ENCODE peak calls at places on chromosomes 5 and 9, in five cellular contexts. Z, J, I, X and T are unnamed samples.

GRCh38 chr9:134433909-134434895 is 107.9 kb downstream of the RXRA start:
- DNase-seq in X (no peak), I (no peak), Z (no peak), J (no peak), T (no peak)

GRCh38 chr5:132483661-132484385 is 6.8 kb downstream of the IRF1 start:
- DNase-seq in Z (no peak), J (no peak), I (no peak), X (no peak), T (no peak)

GRCh38 chr5:111224561-111224989 is 391 bp downstream of the CAMK4 start:
- DNase-seq in I (no peak), J (no peak), Z (no peak), X (no peak), T (no peak)

GRCh38 chr9:13023498-13023897 is 248.7 kb downstream of the LURAP1L start:
- DNase-seq in Z (no peak), X (no peak), I (no peak), J (no peak), T (no peak)

GRCh38 chr5:115685966-115686691 is 60.3 kb upstream of the TMED7 start:
- DNase-seq in X (no peak), Z (no peak), J (no peak), I (no peak), T (no peak)

GRCh38 chr5:174273325-174273724 is 227.8 kb downstream of the NSG2 start:
- DNase-seq in X (no peak), J (no peak), Z (no peak), I (no peak), T (no peak)

GRCh38 chr5:56050566-56051292 is 56.0 kb upstream of the IL6ST start:
- DNase-seq in X (no peak), I (no peak), Z (no peak), J (no peak), T (no peak)

GRCh38 chr5:392431-392988 is 50.5 kb upstream of the EXOC3 start:
- DNase-seq in Z (no peak), X (peak), I (no peak), J (no peak), T (peak)

GRCh38 chr9:4982720-4983482 is 2.2 kb upstream of the JAK2 start:
- DNase-seq in I (no peak), Z (no peak), J (no peak), X (no peak), T (no peak)

GRCh38 chr5:99169309-99169708 is 240.5 kb upstream of the CHD1 start:
- DNase-seq in I (no peak), J (no peak), Z (no peak), X (no peak), T (no peak)

GRCh38 chr5:61280205-61280604 is 51.9 kb upstream of the ZSWIM6 start:
- DNase-seq in I (no peak), J (no peak), Z (no peak), X (no peak), T (no peak)

GRCh38 chr5:2353871-2354440 is 397.5 kb downstream of the IRX2 start:
- DNase-seq in Z (no peak), I (no peak), J (no peak), X (no peak), T (no peak)

GRCh38 chr5:95730730-95731570 is at the start of gene RHOBTB3:
- DNase-seq in X (peak), I (peak), J (peak), Z (peak), T (peak)

GRCh38 chr5:10660720-10661387 is 97.0 kb downstream of the ANKRD33B start:
- DNase-seq in X (no peak), I (no peak), J (no peak), Z (no peak), T (no peak)

GRCh38 chr9:128113526-128114325 is 13.8 kb downstream of the PTGES2 start:
- DNase-seq in X (no peak), J (peak), Z (no peak), I (no peak), T (no peak)

GRCh38 chr9:128587453-128587852 is 35.1 kb downstream of the SPTAN1 start:
- DNase-seq in X (peak), J (no peak), I (no peak), Z (no peak), T (no peak)

GRCh38 chr5:15463231-15463630 is 36.7 kb upstream of the FBXL7 start:
- DNase-seq in J (no peak), I (no peak), Z (no peak), X (no peak), T (no peak)

GRCh38 chr5:6722015-6722414 is 8.8 kb downstream of the TENT4A start:
- DNase-seq in Z (no peak), X (no peak), J (no peak), I (no peak), T (no peak)

GRCh38 chr9:87100001-87100400 is 152.7 kb upstream of the GAS1 start:
- DNase-seq in X (no peak), Z (no peak), J (no peak), I (no peak), T (no peak)

GRCh38 chr5:31854625-31855526 is 215.9 kb downstream of the PDZD2 start:
- DNase-seq in J (peak), Z (no peak), X (peak), I (peak), T (peak)

GRCh38 chr5:59042683-59043082 is 459.8 kb downstream of the RAB3C start:
- DNase-seq in I (no peak), X (no peak), J (peak), Z (no peak), T (no peak)

GRCh38 chr5:172450861-172451695 is 3.2 kb downstream of the SH3PXD2B start:
- DNase-seq in I (peak), Z (no peak), X (peak), J (no peak), T (peak)

GRCh38 chr9:130860458-130861316 is 25.6 kb downstream of the ABL1 start:
- DNase-seq in X (no peak), Z (no peak), I (no peak), J (peak), T (no peak)

GRCh38 chr5:178287091-178287790 is 54.6 kb upstream of the PHYKPL start:
- DNase-seq in J (peak), I (no peak), Z (no peak), X (no peak), T (no peak)

GRCh38 chr5:17154211-17154996 is 63.0 kb upstream of the BASP1 start:
- DNase-seq in J (no peak), X (no peak), I (no peak), Z (no peak), T (no peak)

GRCh38 chr9:137053944-137054931 is at the start of gene ENTPD2:
- DNase-seq in I (peak), Z (no peak), X (no peak), J (peak), T (no peak)

GRCh38 chr9:110220809-110221208 is 12.8 kb upstream of the C9orf152 start:
- DNase-seq in X (no peak), I (no peak), J (no peak), Z (no peak), T (no peak)

GRCh38 chr5:8864053-8864452 is 681.8 kb downstream of the SEMA5A start:
- DNase-seq in Z (no peak), I (no peak), J (no peak), X (no peak), T (no peak)

GRCh38 chr5:61228691-61229280 is 66.5 kb upstream of the SMIM15 start:
- DNase-seq in I (no peak), J (no peak), X (no peak), Z (no peak), T (no peak)

GRCh38 chr9:106875548-106875947 is 12.6 kb downstream of the ZNF462 start:
- DNase-seq in Z (no peak), J (no peak), I (no peak), X (no peak), T (no peak)

GRCh38 chr9:120692901-120693573 is 21.2 kb downstream of the MEGF9 start:
- DNase-seq in Z (no peak), J (no peak), I (no peak), X (no peak), T (no peak)

GRCh38 chr9:120980951-120981350 is 54.4 kb upstream of the TRAF1 start:
- DNase-seq in I (no peak), J (no peak), Z (no peak), X (no peak), T (no peak)

GRCh38 chr5:85868070-85868469 is 749.7 kb upstream of the COX7C start:
- DNase-seq in J (no peak), I (no peak), X (no peak), Z (no peak), T (no peak)

GRCh38 chr5:96080557-96080956 is 118.9 kb upstream of the ELL2 start:
- DNase-seq in I (no peak), Z (no peak), J (no peak), X (no peak), T (no peak)